ENCODE peak calls at places on chromosomes 1 and 21, in four cellular contexts. U, O, W and I are unnamed samples.

GRCh38 chr1:95010158-95010557 is 62.6 kb downstream of the ALG14 start:
- DNase-seq in O (no peak), W (no peak), U (no peak), I (no peak)

GRCh38 chr1:151222130-151222529 is 23.8 kb downstream of the PIP5K1A start:
- DNase-seq in U (peak; percentile 14), W (peak; percentile 62), O (no peak), I (no peak)

GRCh38 chr1:27616441-27616840 is 12.5 kb upstream of the AHDC1 start:
- DNase-seq in W (peak; percentile 23), O (no peak), U (no peak), I (no peak)

GRCh38 chr1:153404086-153404635 is 12.2 kb upstream of the S100A7A start:
- DNase-seq in U (no peak), O (no peak), W (no peak), I (no peak)

GRCh38 chr1:235989105-235989504 is 75.8 kb downstream of the NID1 start:
- DNase-seq in O (no peak), U (no peak), W (no peak), I (no peak)

GRCh38 chr1:89965203-89965900 is 29.6 kb upstream of the ZNF326 start:
- DNase-seq in W (no peak), U (no peak), O (no peak), I (no peak)

GRCh38 chr1:228833911-228834631 is 98.8 kb downstream of the RHOU start:
- DNase-seq in O (no peak), W (no peak), U (no peak), I (no peak)

GRCh38 chr1:238722812-238723211 is 663.6 kb upstream of the CHRM3 start:
- DNase-seq in O (no peak), U (no peak), W (no peak), I (no peak)

GRCh38 chr1:91583326-91583755 is 82.7 kb downstream of the CDC7 start:
- DNase-seq in W (peak; percentile 86), O (no peak), U (peak; percentile 89), I (no peak)

GRCh38 chr1:6580588-6581270 is 935 bp downstream of the ZBTB48 start:
- DNase-seq in O (no peak), W (peak; percentile 62), U (no peak), I (peak; percentile 59)

GRCh38 chr1:172654535-172654934 is 4.4 kb upstream of the FASLG start:
- DNase-seq in W (peak; percentile 92), U (peak; percentile 90), O (no peak), I (no peak)

GRCh38 chr1:1781526-1781903 is 3.2 kb upstream of the NADK start:
- DNase-seq in W (peak; percentile 16), U (no peak), O (no peak), I (no peak)
- H3K4me3 ChIP-seq in W (no peak overlapping the region), U (no peak overlapping the region), O (no peak overlapping the region), I (no peak overlapping the region)

DNA sequence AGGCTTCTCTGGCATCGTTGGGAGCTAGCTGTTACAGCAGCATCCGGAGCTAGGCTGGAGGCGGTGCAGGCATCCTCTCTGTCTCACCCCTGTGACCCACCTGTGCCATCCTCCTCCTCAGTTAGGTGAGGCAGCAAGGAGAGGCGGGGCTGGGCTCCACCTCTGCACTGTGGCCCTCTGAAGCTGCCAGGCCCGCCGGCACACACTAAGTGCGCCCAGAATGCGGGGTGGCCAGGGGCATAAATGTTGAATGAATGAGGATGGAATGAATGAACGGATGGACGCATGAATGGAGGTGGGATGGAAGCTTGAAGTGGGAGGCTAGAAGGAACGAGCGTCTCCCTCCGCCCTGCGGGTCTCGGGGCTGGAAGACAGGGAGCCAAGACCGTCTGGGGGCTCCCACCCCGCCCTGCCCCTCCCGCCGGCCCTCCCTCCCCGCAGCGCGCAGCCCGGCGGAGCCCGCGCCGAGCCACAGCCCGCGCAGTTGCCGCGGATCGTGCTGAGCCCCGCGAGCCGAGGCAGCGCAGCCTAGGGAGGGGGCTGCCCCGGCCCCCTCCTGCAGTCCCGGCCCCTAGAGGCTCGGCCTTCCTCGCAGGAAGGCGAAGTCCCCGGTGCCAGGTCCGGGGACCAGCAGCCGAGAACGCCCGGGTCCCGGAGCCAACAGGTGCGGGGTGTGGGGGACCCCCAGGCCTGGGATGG is at the start of gene HCRTR1:
- DNase-seq in U (no peak), W (no peak), O (no peak), I (no peak)
- H3K4me1 ChIP-seq in U (no peaks in the 10 kb centered on the region), W (no peaks in the 10 kb centered on the region), O (no peaks in the 10 kb centered on the region), I (peaks cover 10% of the 10 kb centered on the region)

GRCh38 chr1:2134604-2135307 is 59.8 kb downstream of the FAAP20 start:
- DNase-seq in U (no peak), W (no peak), O (peak; percentile 75), I (peak; percentile 61)
- H3K4me3 ChIP-seq in U (no peak overlapping the region), W (no peak overlapping the region), O (no peak overlapping the region), I (no peak overlapping the region)

GRCh38 chr1:203627819-203628184 is 1.2 kb downstream of the ATP2B4 start:
- DNase-seq in W (peak; percentile 88), U (peak; percentile 49), O (peak; percentile 80), I (no peak)
- H3K4me1 ChIP-seq in W (peaks cover 26% of the 10 kb centered on the region), U (peaks cover 13% of the 10 kb centered on the region), O (no peaks in the 10 kb centered on the region), I (peaks cover 19% of the 10 kb centered on the region)

DNA sequence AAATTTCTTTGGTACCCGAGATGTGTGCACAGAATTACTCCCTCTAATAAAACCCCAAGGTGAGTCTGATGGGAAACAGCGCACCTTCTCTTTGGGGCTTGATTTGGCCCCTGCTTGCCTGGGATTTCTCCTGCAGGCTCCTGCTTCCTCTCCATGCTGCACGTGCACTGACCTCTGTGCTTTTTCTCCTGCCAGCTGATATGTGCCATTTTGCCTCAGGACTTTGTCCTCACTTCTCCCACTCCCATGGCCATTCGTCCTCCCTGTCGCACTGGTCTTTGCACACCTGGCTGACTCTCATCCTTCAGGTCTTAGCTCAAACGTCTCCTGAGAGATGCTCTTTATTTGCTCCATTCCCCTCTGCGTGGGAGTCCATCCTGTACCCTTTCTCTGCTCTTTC is 1.2 kb downstream of the CBR1 start:
- DNase-seq in U (no peak), O (no peak), W (no peak), I (no peak)
- H3K4me3 ChIP-seq in U (peak overlapping the region; percentile 96), O (no peak overlapping the region), W (peak overlapping the region; percentile 86), I (no peak overlapping the region)

GRCh38 chr1:39392851-39393573 is 98.4 kb upstream of the BMP8A start:
- DNase-seq in O (no peak), U (no peak), W (no peak), I (no peak)

GRCh38 chr1:39394059-39394458 is 97.4 kb upstream of the BMP8A start:
- DNase-seq in O (no peak), U (no peak), W (no peak), I (no peak)

GRCh38 chr1:39393645-39394044 is 97.8 kb upstream of the BMP8A start:
- DNase-seq in U (no peak), O (no peak), W (no peak), I (no peak)

GRCh38 chr1:39395357-39395831 is 96.0 kb upstream of the BMP8A start:
- DNase-seq in U (peak; percentile 96), O (no peak), W (peak; percentile 82), I (no peak)

GRCh38 chr1:39394598-39394997 is 96.8 kb upstream of the BMP8A start:
- DNase-seq in U (peak; percentile 61), O (no peak), W (no peak), I (no peak)
- H3K4me1 ChIP-seq in U (peaks cover 56% of the 10 kb centered on the region), O (peaks cover 11% of the 10 kb centered on the region), W (peaks cover 81% of the 10 kb centered on the region), I (peaks cover 31% of the 10 kb centered on the region)